ENCODE peak calls at places on chromosome 7, in six cellular contexts. J is HCT116, B is GM12878, Y is H1, A is SK-N-SH, D is K562. G is an unnamed sample.

GRCh38 chr7:41688012-41688625 is 14.8 kb downstream of the INHBA start:
- DNase-seq in A (no peak), J (no peak), D (no peak), B (no peak), Y (no peak), G (no peak)

GRCh38 chr7:51606601-51607154 is 290.1 kb upstream of the COBL start:
- DNase-seq in Y (no peak), B (no peak), J (peak), D (no peak), A (no peak), G (peak)

GRCh38 chr7:84363741-84364140 is 169.2 kb upstream of the SEMA3A start:
- DNase-seq in D (no peak), A (peak), J (no peak), Y (no peak), B (no peak), G (no peak)

GRCh38 chr7:142607351-142607750 is 141.9 kb upstream of the PRSS1 start:
- DNase-seq in Y (no peak), D (no peak), A (no peak), B (no peak), J (no peak), G (no peak)

GRCh38 chr7:112572669-112573301 is 92.0 kb downstream of the LSMEM1 start:
- DNase-seq in J (no peak), Y (no peak), B (no peak), D (peak), A (no peak), G (peak)

GRCh38 chr7:155764432-155764798 is 47.8 kb downstream of the SHH start:
- DNase-seq in Y (no peak), D (no peak), J (no peak), A (no peak), B (no peak), G (no peak)

GRCh38 chr7:44884553-44885393 is 557 bp downstream of the PURB start:
- DNase-seq in A (peak), B (no peak), J (no peak), D (peak), Y (no peak), G (no peak)

GRCh38 chr7:66267249-66267648 is 62.1 kb downstream of the TPST1 start:
- DNase-seq in Y (no peak), B (no peak), D (no peak), J (no peak), A (no peak), G (no peak)

GRCh38 chr7:98788921-98789320 is 80.9 kb downstream of the TMEM130 start:
- DNase-seq in A (no peak), Y (no peak), J (no peak), D (no peak), B (no peak), G (no peak)

GRCh38 chr7:153151766-153152165 is 392.2 kb downstream of the ACTR3B start:
- DNase-seq in Y (no peak), A (no peak), B (no peak), J (peak), D (no peak), G (no peak)

GRCh38 chr7:28599411-28599810 is 187.1 kb downstream of the CREB5 start:
- DNase-seq in J (no peak), B (no peak), Y (no peak), D (no peak), A (no peak), G (no peak)

GRCh38 chr7:97418312-97418711 is 300.8 kb downstream of the SDHAF3 start:
- DNase-seq in D (no peak), Y (no peak), A (peak), J (peak), B (no peak), G (no peak)

GRCh38 chr7:137454169-137455166 is 110.9 kb upstream of the PTN start:
- DNase-seq in D (peak), B (no peak), Y (no peak), J (no peak), A (peak), G (peak)

GRCh38 chr7:2886900-2887299 is 42.8 kb upstream of the GNA12 start:
- DNase-seq in B (no peak), A (peak), D (peak), Y (no peak), J (peak), G (peak)

GRCh38 chr7:63900394-63901203 is 98.0 kb upstream of the ZNF722 start:
- DNase-seq in D (peak), B (no peak), J (no peak), A (peak), Y (no peak), G (peak)

GRCh38 chr7:4245135-4245865 is 436.8 kb upstream of the FOXK1 start:
- DNase-seq in B (no peak), Y (no peak), J (no peak), D (no peak), A (no peak), G (no peak)

GRCh38 chr7:102024769-102025391 is 207.5 kb downstream of the CUX1 start:
- DNase-seq in D (no peak), B (no peak), A (no peak), Y (no peak), J (no peak), G (no peak)

GRCh38 chr7:11760372-11760771 is 71.6 kb downstream of the THSD7A start:
- DNase-seq in D (no peak), B (no peak), Y (no peak), J (no peak), A (peak), G (peak)

GRCh38 chr7:40301486-40302065 is 166.8 kb downstream of the SUGCT start:
- DNase-seq in A (no peak), B (no peak), J (no peak), D (no peak), Y (no peak), G (no peak)

GRCh38 chr7:20642171-20642570 is 26.7 kb downstream of the ABCB5 start:
- DNase-seq in J (no peak), Y (no peak), B (no peak), D (no peak), A (no peak), G (no peak)

GRCh38 chr7:28528899-28529298 is 116.6 kb downstream of the CREB5 start:
- DNase-seq in D (no peak), B (no peak), J (no peak), Y (no peak), A (no peak), G (no peak)

DNA sequence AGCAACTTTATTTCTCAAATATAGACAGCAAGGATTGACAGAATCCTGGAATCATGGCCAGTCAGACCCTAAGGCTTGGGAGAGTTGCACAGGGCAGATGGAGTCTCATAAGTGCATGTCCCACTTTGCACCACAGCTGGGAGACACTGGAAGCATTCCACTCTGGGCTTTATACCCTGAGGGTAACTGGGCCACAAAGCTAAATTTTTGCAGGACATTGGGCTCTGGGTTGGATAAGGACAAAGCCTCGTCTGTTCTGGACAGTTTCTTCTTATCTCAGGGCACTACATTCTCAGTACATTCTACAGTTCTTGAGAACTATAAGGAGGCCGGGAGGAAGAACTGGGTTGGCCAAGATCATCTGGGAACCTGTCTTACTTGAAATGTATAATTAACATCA is 158.3 kb upstream of the IGFBP3 start:
- DNase-seq in A (no peak), D (no peak), J (no peak), Y (no peak), B (no peak), G (no peak)
- TF ChIP-seq JUND in A (no peak), D (no peak), J (no peak), Y (no peak), B (no peak), G (no peak)

GRCh38 chr7:106542550-106543220 is 118.3 kb downstream of the CCDC71L start:
- DNase-seq in B (peak), A (peak), Y (peak), J (peak), D (peak), G (no peak)
- TF ChIP-seq JUND in B (no peak), A (no peak), Y (no peak), J (no peak), D (peak), G (no peak)

GRCh38 chr7:23246540-23246939 is at the start of gene GPNMB:
- DNase-seq in D (no peak), J (no peak), A (peak), B (no peak), Y (no peak), G (peak)
- TF ChIP-seq JUND in D (no peak), J (no peak), A (peak), B (no peak), Y (no peak), G (no peak)

GRCh38 chr7:120985130-120985758 is 3.3 kb upstream of the CPED1 start:
- DNase-seq in J (no peak), A (peak), D (peak), B (no peak), Y (no peak), G (no peak)
- TF ChIP-seq JUND in J (no peak), A (no peak), D (peak), B (no peak), Y (no peak), G (no peak)

G was measured in T47D.